ENCODE peak calls at places on chromosome 2, in six cellular contexts. U is right lobe of liver; F is CD8-positive, alpha-beta T cell; Q is cardiac muscle cell; J is Peyer's patch; S is MM.1S. N is an unnamed sample. For H3K4me1, the result is how much of the 10 kb centered on the place peaks cover.

GRCh38 chr2:148643421-148643820 is 1.1 kb upstream of the EPC2 start:
- DNase-seq in U (no peak), S (no peak), F (no peak), Q (no peak), J (no peak), N (no peak)

GRCh38 chr2:10960606-10961489 is 49.1 kb downstream of the KCNF1 start:
- DNase-seq in J (no peak), U (no peak), Q (no peak), F (no peak), S (no peak), N (no peak)

GRCh38 chr2:176553685-176554106 is 284.5 kb downstream of the MTX2 start:
- DNase-seq in J (peak), U (peak), F (no peak), Q (peak), S (peak), N (peak)

GRCh38 chr2:161946489-161947107 is 127.4 kb downstream of the DPP4 start:
- DNase-seq in J (no peak), F (no peak), Q (peak), S (peak), U (no peak), N (no peak)

GRCh38 chr2:86446060-86446459 is 4.9 kb downstream of the KDM3A start:
- DNase-seq in Q (no peak), U (no peak), J (no peak), S (no peak), F (no peak), N (no peak)

GRCh38 chr2:205352120-205352519 is 330.2 kb upstream of the NRP2 start:
- DNase-seq in J (no peak), F (no peak), S (no peak), Q (no peak), U (no peak), N (no peak)

GRCh38 chr2:218285604-218286003 is 6.7 kb downstream of the TMBIM1 start:
- DNase-seq in U (peak), F (no peak), J (no peak), Q (no peak), S (no peak), N (peak)

GRCh38 chr2:27973592-27973991 is 83.1 kb downstream of the BABAM2 start:
- DNase-seq in U (no peak), F (no peak), S (no peak), Q (no peak), J (no peak), N (no peak)

GRCh38 chr2:114331934-114332333 is 110.5 kb upstream of the DPP10 start:
- DNase-seq in J (no peak), S (no peak), U (no peak), Q (no peak), F (no peak), N (no peak)

GRCh38 chr2:227188292-227188691 is 23.9 kb downstream of the COL4A3 start:
- DNase-seq in U (no peak), S (no peak), Q (peak), F (no peak), J (no peak), N (no peak)

GRCh38 chr2:64866797-64867196 is 122.4 kb upstream of the SLC1A4 start:
- DNase-seq in F (no peak), S (no peak), J (no peak), U (peak), Q (no peak), N (no peak)

GRCh38 chr2:121489944-121490585 is 40.6 kb upstream of the RNU4ATAC start:
- DNase-seq in U (no peak), F (no peak), S (peak), J (no peak), Q (peak), N (no peak)

DNA sequence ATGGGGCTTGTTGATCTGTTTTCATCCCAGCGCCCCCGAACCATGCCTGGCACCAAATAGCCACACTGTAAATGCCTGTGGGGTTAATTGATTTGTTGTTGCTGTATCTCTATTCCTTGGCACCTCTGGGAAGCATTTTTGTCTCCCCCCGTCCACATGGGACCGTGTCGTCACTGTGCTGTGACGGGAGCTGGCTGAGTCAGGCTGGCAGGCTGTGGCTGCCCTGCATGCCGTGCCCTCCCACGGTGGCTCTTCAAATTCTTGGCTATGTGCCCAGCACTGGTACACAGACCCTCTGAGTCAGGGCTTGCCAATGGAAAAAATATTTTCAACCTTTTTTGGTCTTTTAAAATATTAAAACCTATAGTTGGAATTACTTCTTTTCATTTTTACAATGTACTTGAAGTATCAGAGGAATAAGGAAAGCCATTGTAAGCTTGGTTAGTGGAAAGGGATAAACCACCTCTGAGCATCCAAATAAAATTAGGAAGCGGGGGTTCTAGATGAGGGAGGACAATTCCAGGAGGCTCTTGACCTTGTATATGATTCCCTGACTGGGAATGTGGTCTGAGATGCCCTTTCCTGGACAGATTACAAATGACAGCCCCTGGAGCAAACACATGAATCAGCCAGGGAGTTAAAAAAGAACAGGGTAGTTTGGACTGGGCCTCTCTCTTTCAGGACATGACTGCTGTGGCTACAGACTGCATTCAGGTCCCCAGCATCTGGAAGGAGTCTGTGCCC is 59.4 kb downstream of the DGKD start:
- DNase-seq in F (peak), J (no peak), U (no peak), Q (no peak), S (no peak), N (peak)
- H3K4me3 ChIP-seq in F (no peak), J (no peak), U (no peak), Q (no peak), S (no peak), N (no peak)

GRCh38 chr2:113155331-113155730 is 18.4 kb upstream of the PSD4 start:
- DNase-seq in S (no peak), U (no peak), Q (no peak), F (no peak), J (no peak), N (no peak)

GRCh38 chr2:113156278-113157107 is 17.3 kb upstream of the PSD4 start:
- DNase-seq in S (no peak), F (no peak), J (no peak), U (peak), Q (no peak), N (no peak)

GRCh38 chr2:113158884-113159553 is 14.8 kb upstream of the PSD4 start:
- DNase-seq in J (no peak), F (no peak), S (no peak), Q (no peak), U (no peak), N (no peak)

GRCh38 chr2:113157897-113158753 is 15.6 kb upstream of the PSD4 start:
- DNase-seq in J (no peak), U (no peak), S (no peak), Q (no peak), F (no peak), N (no peak)

GRCh38 chr2:113157108-113157896 is 16.5 kb upstream of the PSD4 start:
- DNase-seq in Q (peak), J (peak), S (no peak), F (no peak), U (peak), N (peak)
- H3K27ac ChIP-seq in Q (peak), J (peak), S (no peak), F (peak), U (peak), N (peak)

DNA sequence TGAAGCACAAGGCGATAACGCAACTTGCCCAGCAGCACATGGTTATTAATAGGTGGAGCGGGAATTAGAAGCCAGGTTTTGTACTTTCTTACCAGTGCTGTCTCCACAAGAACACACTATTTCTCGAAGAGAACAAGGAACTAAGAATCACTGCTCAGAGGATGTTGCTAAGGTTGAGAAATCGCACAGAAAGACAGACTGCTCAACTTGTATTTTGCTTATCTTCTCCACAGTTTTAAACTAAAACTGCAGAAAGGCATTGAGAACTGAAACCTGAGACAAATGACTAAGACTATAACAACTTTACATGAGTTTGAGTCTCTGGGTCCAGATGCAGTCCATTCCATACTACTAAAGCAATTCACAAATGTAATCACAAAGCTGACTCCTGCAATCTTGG is 6.2 kb downstream of the PRKD3 start:
- DNase-seq in Q (no peak), J (no peak), S (peak), F (no peak), U (no peak), N (no peak)
- H3K4me1 ChIP-seq in Q (under half), J (under half), S (under half), F (under half), U (under half), N (under half)

GRCh38 chr2:70526126-70526525 is 27.5 kb downstream of the TGFA start:
- DNase-seq in U (no peak), F (no peak), S (no peak), Q (no peak), J (no peak), N (no peak)

GRCh38 chr2:70522627-70523026 is 31.0 kb downstream of the TGFA start:
- DNase-seq in F (no peak), J (no peak), U (no peak), S (no peak), Q (no peak), N (no peak)

GRCh38 chr2:70523996-70524965 is 29.3 kb downstream of the TGFA start:
- DNase-seq in Q (no peak), J (no peak), S (no peak), U (peak), F (no peak), N (peak)

GRCh38 chr2:70523672-70523995 is 30.0 kb downstream of the TGFA start:
- DNase-seq in Q (no peak), J (no peak), F (no peak), U (no peak), S (no peak), N (no peak)

DNA sequence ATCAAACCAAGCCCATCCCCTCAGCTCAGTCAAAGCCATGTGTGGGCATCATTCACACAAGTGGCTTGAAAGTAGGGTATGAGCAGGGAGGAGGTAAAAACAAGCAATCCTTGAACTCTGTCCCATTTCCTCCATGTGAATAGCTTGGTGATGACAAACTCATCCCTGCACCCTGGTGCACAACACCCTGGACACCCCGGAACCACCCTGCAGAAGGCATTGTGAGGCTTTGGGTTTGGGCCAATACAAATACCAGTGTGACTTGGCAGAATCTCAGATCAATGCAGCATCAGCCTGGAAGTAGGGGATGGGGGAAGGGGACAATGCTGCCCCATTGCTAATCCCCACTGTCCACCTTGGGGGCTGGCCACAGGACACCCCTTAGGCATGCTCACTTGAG is 28.6 kb downstream of the TGFA start:
- DNase-seq in U (no peak), Q (no peak), J (no peak), F (no peak), S (no peak), N (no peak)
- H3K4me3 ChIP-seq in U (no peak), Q (no peak), J (no peak), F (no peak), S (no peak), N (no peak)

GRCh38 chr2:29335391-29335790 is 220.2 kb downstream of the CLIP4 start:
- DNase-seq in Q (no peak), S (no peak), U (no peak), F (no peak), J (no peak), N (no peak)

GRCh38 chr2:29336741-29337340 is 221.6 kb downstream of the CLIP4 start:
- DNase-seq in F (no peak), J (no peak), U (no peak), S (no peak), Q (no peak), N (no peak)

GRCh38 chr2:29332540-29332939 is 217.3 kb downstream of the CLIP4 start:
- DNase-seq in Q (no peak), S (no peak), F (no peak), J (no peak), U (no peak), N (no peak)

GRCh38 chr2:29334723-29335122 is 219.5 kb downstream of the CLIP4 start:
- DNase-seq in F (no peak), U (no peak), J (no peak), Q (no peak), S (no peak), N (no peak)

GRCh38 chr2:29336334-29336733 is 221.1 kb downstream of the CLIP4 start:
- DNase-seq in U (no peak), J (no peak), Q (no peak), F (no peak), S (peak), N (no peak)
- H3K27ac ChIP-seq in U (no peak), J (no peak), Q (no peak), F (no peak), S (no peak), N (no peak)

DNA sequence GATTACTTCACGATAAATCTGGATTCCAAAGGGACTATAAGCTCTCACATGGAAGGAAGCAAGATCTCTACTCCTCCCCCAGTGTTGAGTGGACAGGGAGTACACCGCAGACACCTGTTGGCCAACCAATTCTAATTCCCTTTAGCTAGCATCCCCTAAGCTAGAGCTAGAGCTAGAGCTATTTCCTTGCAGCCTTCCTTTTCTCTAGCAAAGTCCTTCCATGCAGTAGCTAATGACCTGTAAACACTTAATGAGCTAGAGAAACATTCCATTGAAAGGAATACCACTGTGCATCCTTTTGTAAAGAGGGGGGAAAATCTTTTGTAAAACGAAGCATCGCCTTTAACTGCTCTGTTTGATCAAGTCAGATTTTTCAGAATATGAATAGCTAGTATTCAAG is 56.5 kb downstream of the BCL11A start:
- DNase-seq in J (no peak), Q (no peak), U (no peak), S (no peak), F (no peak), N (no peak)
- H3K4me1 ChIP-seq in J (under half), Q (under half), U (under half), S (under half), F (under half), N (under half)

GRCh38 chr2:233386382-233387041 is 32.2 kb downstream of the DGKD start:
- DNase-seq in Q (no peak), U (no peak), J (no peak), S (no peak), F (no peak), N (no peak)

GRCh38 chr2:233387225-233387624 is 32.9 kb downstream of the DGKD start:
- DNase-seq in U (no peak), F (no peak), J (no peak), S (no peak), Q (no peak), N (no peak)

GRCh38 chr2:233389601-233390125 is 35.4 kb downstream of the DGKD start:
- DNase-seq in Q (no peak), S (no peak), J (no peak), F (no peak), U (no peak), N (no peak)

GRCh38 chr2:233385489-233386044 is 31.3 kb downstream of the DGKD start:
- DNase-seq in S (peak), J (no peak), Q (peak), F (peak), U (no peak), N (peak)

DNA sequence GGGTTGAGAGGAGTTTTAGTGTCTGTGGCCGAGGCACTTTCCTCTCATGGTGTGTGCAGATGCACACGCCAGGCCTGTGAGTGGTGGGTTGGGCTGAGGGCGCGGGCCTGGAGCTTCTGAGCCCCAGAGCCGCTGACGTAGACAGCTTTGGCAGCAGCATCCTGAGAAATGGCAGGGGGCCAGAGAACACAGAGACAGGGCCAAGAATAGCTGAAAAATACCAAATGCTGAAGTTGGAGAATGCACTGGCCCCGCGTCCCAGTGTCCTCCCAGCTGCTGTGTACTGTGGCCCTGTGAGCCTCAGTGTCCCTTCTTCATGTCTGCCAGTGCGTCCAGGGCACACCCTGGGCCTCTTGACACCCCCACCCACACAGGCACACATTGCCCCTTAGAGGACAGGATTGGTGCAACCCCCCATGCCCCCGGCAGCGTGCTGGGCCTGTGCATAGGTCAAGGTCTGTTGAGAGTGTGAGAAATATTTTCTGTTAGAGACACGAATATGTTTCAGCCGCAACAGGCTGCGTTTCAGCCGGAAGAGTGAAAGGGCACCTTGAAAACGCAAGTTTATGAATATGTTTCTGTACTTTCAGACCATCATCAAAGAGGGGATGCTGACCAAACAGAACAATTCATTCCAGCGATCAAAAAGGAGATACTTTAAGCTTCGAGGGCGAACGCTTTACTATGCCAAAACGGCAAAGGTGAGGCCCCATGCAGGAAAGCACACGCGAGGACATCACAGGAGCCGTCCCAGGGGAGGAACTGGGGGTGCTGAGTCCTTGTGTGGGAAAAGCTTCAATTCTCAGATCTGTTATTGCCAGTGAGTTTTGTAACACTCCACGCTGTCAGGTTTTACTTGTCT is 33.6 kb downstream of the DGKD start:
- DNase-seq in U (peak), Q (peak), J (no peak), S (no peak), F (no peak), N (peak)
- H3K4me3 ChIP-seq in U (peak), Q (no peak), J (no peak), S (no peak), F (no peak), N (no peak)

GRCh38 chr2:146544701-146545100 is 1300.1 kb upstream of the ACVR2A start:
- DNase-seq in Q (no peak), J (no peak), F (no peak), S (no peak), U (no peak), N (no peak)

GRCh38 chr2:146541896-146542295 is 1302.9 kb upstream of the ACVR2A start:
- DNase-seq in J (no peak), F (no peak), S (no peak), U (no peak), Q (no peak), N (no peak)

GRCh38 chr2:146537477-146537876 is 1307.4 kb upstream of the ACVR2A start:
- DNase-seq in F (no peak), U (no peak), Q (no peak), S (no peak), J (no peak), N (no peak)

GRCh38 chr2:146540271-146540932 is 1304.4 kb upstream of the ACVR2A start:
- DNase-seq in U (no peak), J (no peak), Q (no peak), F (no peak), S (no peak), N (no peak)
- H3K27ac ChIP-seq in U (no peak), J (no peak), Q (no peak), F (no peak), S (no peak), N (no peak)

N was measured in CD8-positive, alpha-beta memory T cell.